ENCODE peak calls at places on chromosomes 7 and 10, in eight cellular contexts. One of them, this sample, is unnamed.
A peak's percentile ranks its signal among the peaks of the same experiment; 100 is the strongest.

GRCh38 chr7:97770845-97771244 is 39.0 kb downstream of the TAC1 start:
- DNase-seq in left cardiac atrium: no peak
- DNase-seq in Daoy: peak; percentile 39
- DNase-seq in H9: no peak
- DNase-seq in GM13977: no peak
- DNase-seq in chondrocyte: no peak
- DNase-seq in heart left ventricle: no peak
- DNase-seq in activated CD4-positive, CD25-positive, alpha-beta regulatory T cell: no peak
- DNase-seq in this sample: no peak

GRCh38 chr10:126561499-126562208 is 108.8 kb downstream of the C10orf90 start:
- DNase-seq in left cardiac atrium: no peak
- DNase-seq in Daoy: no peak
- DNase-seq in H9: no peak
- DNase-seq in GM13977: no peak
- DNase-seq in chondrocyte: no peak
- DNase-seq in heart left ventricle: no peak
- DNase-seq in activated CD4-positive, CD25-positive, alpha-beta regulatory T cell: no peak
- DNase-seq in this sample: no peak

GRCh38 chr7:99707096-99707495 is 27.3 kb upstream of the CYP3A5 start:
- DNase-seq in left cardiac atrium: no peak
- DNase-seq in Daoy: no peak
- DNase-seq in H9: no peak
- DNase-seq in GM13977: no peak
- DNase-seq in chondrocyte: no peak
- DNase-seq in heart left ventricle: no peak
- DNase-seq in activated CD4-positive, CD25-positive, alpha-beta regulatory T cell: no peak
- DNase-seq in this sample: no peak

GRCh38 chr10:79490400-79491081 is 21.8 kb upstream of the EIF5AL1 start:
- DNase-seq in left cardiac atrium: peak; percentile 33
- DNase-seq in Daoy: no peak
- DNase-seq in H9: peak; percentile 35
- DNase-seq in GM13977: peak; percentile 34
- DNase-seq in chondrocyte: no peak
- DNase-seq in heart left ventricle: peak; percentile 73
- DNase-seq in activated CD4-positive, CD25-positive, alpha-beta regulatory T cell: no peak
- DNase-seq in this sample: no peak

GRCh38 chr7:38054199-38054598 is 123.8 kb upstream of the STARD3NL start:
- DNase-seq in left cardiac atrium: no peak
- DNase-seq in Daoy: no peak
- DNase-seq in H9: no peak
- DNase-seq in GM13977: no peak
- DNase-seq in chondrocyte: no peak
- DNase-seq in heart left ventricle: no peak
- DNase-seq in activated CD4-positive, CD25-positive, alpha-beta regulatory T cell: no peak
- DNase-seq in this sample: no peak

GRCh38 chr10:1033601-1034000 is 7.9 kb upstream of the IDI2 start:
- DNase-seq in left cardiac atrium: no peak
- DNase-seq in Daoy: no peak
- DNase-seq in H9: no peak
- DNase-seq in GM13977: no peak
- DNase-seq in chondrocyte: no peak
- DNase-seq in heart left ventricle: no peak
- DNase-seq in activated CD4-positive, CD25-positive, alpha-beta regulatory T cell: no peak
- DNase-seq in this sample: no peak

GRCh38 chr10:4868357-4868657 is 42.3 kb downstream of the AKR1E2 start:
- DNase-seq in left cardiac atrium: no peak
- DNase-seq in Daoy: no peak
- DNase-seq in H9: no peak
- DNase-seq in GM13977: no peak
- DNase-seq in chondrocyte: no peak
- DNase-seq in heart left ventricle: no peak
- DNase-seq in activated CD4-positive, CD25-positive, alpha-beta regulatory T cell: no peak
- DNase-seq in this sample: no peak

GRCh38 chr7:17963281-17963680 is 23.0 kb upstream of the SNX13 start:
- DNase-seq in left cardiac atrium: no peak
- DNase-seq in Daoy: no peak
- DNase-seq in H9: no peak
- DNase-seq in GM13977: no peak
- DNase-seq in chondrocyte: no peak
- DNase-seq in heart left ventricle: no peak
- DNase-seq in activated CD4-positive, CD25-positive, alpha-beta regulatory T cell: no peak
- DNase-seq in this sample: no peak

GRCh38 chr7:94972296-94972695 is 64.9 kb downstream of the PPP1R9A start:
- DNase-seq in left cardiac atrium: no peak
- DNase-seq in Daoy: peak; percentile 21
- DNase-seq in H9: no peak
- DNase-seq in GM13977: no peak
- DNase-seq in chondrocyte: no peak
- DNase-seq in heart left ventricle: no peak
- DNase-seq in activated CD4-positive, CD25-positive, alpha-beta regulatory T cell: no peak
- DNase-seq in this sample: no peak

GRCh38 chr7:132836746-132837145 is 245.1 kb downstream of the CHCHD3 start:
- DNase-seq in left cardiac atrium: no peak
- DNase-seq in Daoy: no peak
- DNase-seq in H9: no peak
- DNase-seq in GM13977: no peak
- DNase-seq in chondrocyte: no peak
- DNase-seq in heart left ventricle: no peak
- DNase-seq in activated CD4-positive, CD25-positive, alpha-beta regulatory T cell: no peak
- DNase-seq in this sample: no peak

GRCh38 chr7:45215611-45216062 is 58.0 kb downstream of the RAMP3 start:
- DNase-seq in left cardiac atrium: no peak
- DNase-seq in Daoy: no peak
- DNase-seq in H9: no peak
- DNase-seq in GM13977: no peak
- DNase-seq in chondrocyte: no peak
- DNase-seq in heart left ventricle: no peak
- DNase-seq in activated CD4-positive, CD25-positive, alpha-beta regulatory T cell: no peak
- DNase-seq in this sample: no peak

GRCh38 chr10:62560207-62560819 is 186.1 kb downstream of the ZNF365 start:
- DNase-seq in left cardiac atrium: no peak
- DNase-seq in Daoy: no peak
- DNase-seq in H9: no peak
- DNase-seq in GM13977: no peak
- DNase-seq in chondrocyte: no peak
- DNase-seq in heart left ventricle: peak; percentile 33
- DNase-seq in activated CD4-positive, CD25-positive, alpha-beta regulatory T cell: no peak
- DNase-seq in this sample: no peak

This sample was measured in T-helper 1 cell.